ENCODE peak calls at places on chromosomes 7 and 10, in four cellular contexts. T is GM13976; J is stimulated activated CD4-positive, alpha-beta T cell treated with anti-CD3 and anti-CD28 coated beads, Interleukin-1b, Interleukin-23, amount 100 ng/mL, for 48 hours; S is aorta. W is an unnamed sample.

GRCh38 chr10:119415536-119416527 is 126.7 kb downstream of the RGS10 start:
- DNase-seq in S (no peak), T (no peak), J (no peak), W (no peak)

GRCh38 chr7:158812684-158813083 is 16.6 kb downstream of the ESYT2 start:
- DNase-seq in J (peak), T (no peak), S (no peak), W (no peak)

GRCh38 chr7:158248816-158249215 is 338.8 kb downstream of the PTPRN2 start:
- DNase-seq in J (no peak), S (no peak), T (no peak), W (no peak)

GRCh38 chr7:101676956-101677355 is 47.9 kb upstream of the MYL10 start:
- DNase-seq in J (no peak), T (no peak), S (no peak), W (no peak)

GRCh38 chr10:63887026-63887589 is 365.9 kb downstream of the REEP3 start:
- DNase-seq in T (no peak), J (no peak), S (no peak), W (no peak)

GRCh38 chr7:142774826-142775225 is 4.1 kb downstream of the PRSS2 start:
- DNase-seq in J (no peak), S (no peak), T (no peak), W (no peak)

GRCh38 chr10:132209130-132209529 is 22.4 kb downstream of the DPYSL4 start:
- DNase-seq in J (no peak), S (no peak), T (no peak), W (peak)

GRCh38 chr7:138843632-138844580 is 45.9 kb upstream of the ATP6V0A4 start:
- DNase-seq in J (no peak), S (no peak), T (no peak), W (no peak)

GRCh38 chr7:12788171-12788570 is 100.7 kb downstream of the ARL4A start:
- DNase-seq in S (no peak), T (no peak), J (no peak), W (no peak)

GRCh38 chr7:98300595-98301372 is 19.3 kb downstream of the BRI3 start:
- DNase-seq in T (no peak), S (no peak), J (no peak), W (no peak)

GRCh38 chr10:30594077-30594476 is 35.5 kb downstream of the LYZL2 start:
- DNase-seq in S (no peak), T (no peak), J (no peak), W (no peak)

GRCh38 chr10:91088300-91089140 is 131.9 kb upstream of the PCGF5 start:
- DNase-seq in J (no peak), S (peak), T (peak), W (peak)

GRCh38 chr10:112202561-112203241 is 19.1 kb upstream of the GPAM start:
- DNase-seq in J (no peak), T (peak), S (no peak), W (peak)

GRCh38 chr10:72045586-72045985 is 42.8 kb downstream of the SPOCK2 start:
- DNase-seq in J (no peak), S (no peak), T (no peak), W (no peak)

GRCh38 chr10:101840102-101840684 is 3.4 kb downstream of the KCNIP2 start:
- DNase-seq in J (no peak), T (peak), S (no peak), W (peak)

GRCh38 chr10:93945814-93946213 is 47.9 kb upstream of the PLCE1 start:
- DNase-seq in T (no peak), J (no peak), S (no peak), W (no peak)

GRCh38 chr10:69655124-69655867 is 25.2 kb downstream of the FAM241B start:
- DNase-seq in T (no peak), S (no peak), J (no peak), W (no peak)

GRCh38 chr7:521221-522070 is 1.8 kb upstream of the PDGFA start:
- DNase-seq in T (peak), S (peak), J (no peak), W (no peak)

GRCh38 chr7:24725554-24726260 is 31.6 kb downstream of the GSDME start:
- DNase-seq in T (no peak), J (no peak), S (no peak), W (no peak)

GRCh38 chr7:73526892-73527821 is 5.1 kb upstream of the BAZ1B start:
- DNase-seq in T (no peak), S (no peak), J (no peak), W (no peak)

GRCh38 chr7:1956611-1957470 is 275.9 kb downstream of the MAD1L1 start:
- DNase-seq in T (no peak), J (no peak), S (no peak), W (no peak)

GRCh38 chr10:98087309-98087708 is 47.1 kb upstream of the R3HCC1L start:
- DNase-seq in S (no peak), J (no peak), T (no peak), W (peak)

W was measured in MCF 10A.